ENCODE peak calls at places on chromosomes 6 and 20, in four cellular contexts. W is neuronal stem cell, Y is astrocyte, F is hepatocyte. S is an unnamed sample. For H3K27me3, the result is how much of the 10 kb centered on the place peaks cover.

GRCh38 chr6:141261016-141261671 is 871.6 kb upstream of the GJE1 start:
- DNase-seq in W (no peak), Y (no peak), F (peak), S (no peak)

GRCh38 chr6:7954477-7955200 is 44.1 kb upstream of the TXNDC5 start:
- DNase-seq in F (no peak), Y (no peak), W (no peak), S (no peak)

GRCh38 chr6:151022492-151022891 is 157.0 kb downstream of the MTHFD1L start:
- DNase-seq in F (no peak), W (no peak), Y (no peak), S (no peak)

GRCh38 chr20:61874421-61875068 is 191.1 kb downstream of the TAF4 start:
- DNase-seq in F (peak), W (peak), Y (peak), S (peak)

GRCh38 chr6:145898376-145898775 is 65.8 kb downstream of the SHPRH start:
- DNase-seq in F (no peak), W (no peak), Y (no peak), S (peak)

GRCh38 chr6:15661815-15662245 is 998 bp downstream of the DTNBP1 start:
- DNase-seq in F (no peak), W (no peak), Y (no peak), S (no peak)

GRCh38 chr6:26269406-26270120 is 95.4 kb upstream of the BTN3A2 start:
- DNase-seq in Y (no peak), W (no peak), F (no peak), S (peak)

GRCh38 chr6:628772-629171 is 28.1 kb downstream of the HUS1B start:
- DNase-seq in F (no peak), W (no peak), Y (no peak), S (no peak)

GRCh38 chr6:14102330-14102729 is 15.2 kb upstream of the CD83 start:
- DNase-seq in W (no peak), F (no peak), Y (no peak), S (no peak)

GRCh38 chr6:45900808-45901752 is 114.6 kb downstream of the CLIC5 start:
- DNase-seq in W (no peak), F (peak), Y (peak), S (peak)

GRCh38 chr6:149563928-149564325 is 2.2 kb upstream of the GINM1 start:
- DNase-seq in F (no peak), Y (no peak), W (no peak), S (no peak)

GRCh38 chr20:51346686-51347485 is 195.6 kb downstream of the NFATC2 start:
- DNase-seq in W (no peak), F (no peak), Y (peak), S (peak)

GRCh38 chr20:41055679-41056078 is 27.1 kb downstream of the TOP1 start:
- DNase-seq in F (no peak), W (no peak), Y (no peak), S (no peak)

GRCh38 chr20:29690274-29690673 is 1567.2 kb upstream of the DEFB115 start:
- DNase-seq in F (no peak), W (no peak), Y (no peak), S (no peak)

GRCh38 chr6:7431594-7432390 is 42.2 kb downstream of the RIOK1 start:
- DNase-seq in F (no peak), W (no peak), Y (peak), S (no peak)

GRCh38 chr6:101117397-101118185 is 236.5 kb upstream of the ASCC3 start:
- DNase-seq in Y (no peak), W (no peak), F (peak), S (no peak)

DNA sequence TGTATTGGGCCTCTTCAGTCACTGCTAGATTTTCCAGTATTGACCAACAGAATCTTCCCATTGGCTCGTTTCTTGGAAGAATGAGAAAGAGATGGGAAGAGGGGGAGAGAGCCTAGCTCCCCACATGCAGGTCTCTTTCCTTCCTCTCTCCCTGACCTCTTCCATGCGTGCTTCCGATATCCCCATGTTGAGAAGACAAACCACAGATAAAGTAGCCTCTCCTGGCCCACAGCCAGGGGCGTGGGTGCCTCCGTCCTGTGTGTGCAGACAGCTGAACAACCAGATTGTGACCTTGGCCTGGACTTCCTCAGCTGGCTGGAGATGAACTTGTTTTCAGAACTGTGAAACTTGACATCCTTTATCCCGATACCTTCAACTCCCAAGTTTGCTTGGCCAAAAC is 71.0 kb downstream of the EDN3 start:
- DNase-seq in W (no peak), F (no peak), Y (no peak), S (no peak)
- H3K27me3 ChIP-seq in W (under half), F (under half), Y (under half), S (under half)

DNA sequence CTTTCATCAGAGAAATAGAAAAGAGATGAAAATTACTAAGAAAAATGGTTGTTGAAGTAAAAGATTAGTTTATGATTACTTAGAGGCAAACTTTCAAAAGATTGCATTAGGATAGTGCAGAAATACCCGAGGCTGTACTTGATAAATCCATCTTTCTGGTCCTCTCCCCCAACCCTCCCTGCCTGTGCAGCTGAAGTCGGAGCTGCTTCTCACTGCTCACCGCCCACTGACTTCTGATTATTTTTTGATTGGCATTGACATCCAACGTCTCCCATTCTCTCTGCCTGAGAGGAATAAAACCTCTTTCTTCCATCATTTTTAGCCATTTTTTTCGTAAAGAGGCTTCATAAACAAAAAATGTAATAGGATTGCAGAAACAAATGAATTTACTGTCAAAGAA is 53.7 kb upstream of the EDN3 start:
- DNase-seq in Y (no peak), W (no peak), F (no peak), S (no peak)
- H3K27me3 ChIP-seq in Y (under half), W (under half), F (under half), S (under half)

DNA sequence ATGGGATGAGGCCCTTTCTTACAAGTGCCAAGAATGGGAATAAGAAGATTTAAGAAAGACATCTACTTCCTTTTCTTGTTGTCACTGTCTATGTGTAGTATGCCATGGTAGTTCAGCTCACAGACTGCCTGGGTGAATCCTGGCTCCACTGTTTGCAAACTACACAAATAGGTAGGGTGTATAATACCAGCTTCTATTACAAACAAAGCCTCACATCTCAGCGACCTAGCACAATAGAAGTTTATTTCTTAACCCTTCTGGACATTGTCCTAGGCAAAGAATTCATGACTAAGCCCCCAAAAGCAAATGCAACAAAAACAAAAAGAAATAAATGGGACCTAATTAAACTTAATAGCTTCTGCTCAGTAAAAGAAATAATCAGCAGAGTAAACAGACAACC is 74.5 kb downstream of the LINC00237 start:
- DNase-seq in Y (no peak), W (no peak), F (no peak), S (no peak)
- H3K27me3 ChIP-seq in Y (under half), W (under half), F (under half), S (under half)

GRCh38 chr20:37627060-37627766 is 66.6 kb upstream of the CTNNBL1 start:
- DNase-seq in F (peak), Y (peak), W (peak), S (peak)

GRCh38 chr20:37630993-37631392 is 62.8 kb upstream of the CTNNBL1 start:
- DNase-seq in F (peak), Y (no peak), W (no peak), S (no peak)

GRCh38 chr20:37624963-37625362 is 68.9 kb upstream of the CTNNBL1 start:
- DNase-seq in F (no peak), Y (no peak), W (no peak), S (no peak)

GRCh38 chr20:37627767-37628130 is 66.1 kb upstream of the CTNNBL1 start:
- DNase-seq in F (no peak), Y (no peak), W (no peak), S (no peak)

DNA sequence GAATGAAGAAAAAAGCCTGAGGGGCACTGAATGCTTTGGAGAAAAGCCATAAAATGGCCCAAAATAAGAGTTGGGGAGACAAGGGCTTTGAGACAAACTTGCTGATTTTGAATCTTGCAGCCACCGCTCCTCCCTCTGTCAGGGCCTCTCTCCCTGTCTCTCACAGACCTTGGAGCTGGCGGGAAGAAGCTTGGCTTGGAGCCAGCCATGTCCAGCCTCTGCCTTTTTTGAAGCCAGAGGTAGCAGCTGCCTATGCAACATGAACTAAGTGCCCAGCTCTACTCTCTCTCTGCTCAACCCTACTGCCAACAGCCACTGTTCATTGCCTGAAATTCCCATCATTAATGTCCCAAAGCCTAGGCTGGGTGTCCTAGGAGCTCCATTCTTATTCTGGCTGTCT is 63.7 kb upstream of the CTNNBL1 start:
- DNase-seq in F (peak), Y (no peak), W (no peak), S (no peak)
- H3K27me3 ChIP-seq in F (under half), Y (under half), W (under half), S (under half)

GRCh38 chr20:2749343-2749950 is 51.0 kb downstream of the CPXM1 start:
- DNase-seq in W (no peak), F (no peak), Y (no peak), S (no peak)
- H3K27me3 ChIP-seq in W (under half), F (half or more), Y (half or more), S (under half)

GRCh38 chr6:168300975-168301647 is 18.5 kb downstream of the DACT2 start:
- DNase-seq in F (no peak), Y (no peak), W (no peak), S (no peak)
- H3K27me3 ChIP-seq in F (under half), Y (under half), W (under half), S (under half)

DNA sequence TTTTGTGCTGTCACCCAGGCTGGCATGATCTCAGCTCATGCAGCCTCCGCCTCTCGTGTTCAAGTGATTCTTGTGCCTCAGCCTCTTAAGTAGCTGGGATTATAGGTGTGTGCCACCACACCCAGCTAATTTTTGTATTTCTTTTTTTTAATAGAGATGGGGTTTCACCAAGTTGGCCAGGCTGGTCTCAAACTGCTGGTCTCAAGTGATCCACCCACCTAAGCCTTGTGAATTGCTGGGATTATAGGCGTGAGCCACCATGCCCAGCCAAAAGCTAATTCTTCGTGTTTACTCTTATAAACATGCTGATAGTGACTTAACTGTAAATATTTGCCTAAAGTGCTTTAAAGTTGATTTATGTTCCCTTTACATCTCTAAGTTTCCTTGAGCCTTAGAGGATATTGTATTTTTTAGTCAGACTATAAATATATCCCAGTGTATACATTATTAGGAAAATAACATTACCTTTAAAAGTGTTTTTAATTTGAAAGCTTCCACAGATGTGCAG is 91.7 kb downstream of the COL21A1 start:
- DNase-seq in Y (no peak), F (no peak), W (no peak), S (no peak)
- H3K27me3 ChIP-seq in Y (under half), F (under half), W (under half), S (under half)

DNA sequence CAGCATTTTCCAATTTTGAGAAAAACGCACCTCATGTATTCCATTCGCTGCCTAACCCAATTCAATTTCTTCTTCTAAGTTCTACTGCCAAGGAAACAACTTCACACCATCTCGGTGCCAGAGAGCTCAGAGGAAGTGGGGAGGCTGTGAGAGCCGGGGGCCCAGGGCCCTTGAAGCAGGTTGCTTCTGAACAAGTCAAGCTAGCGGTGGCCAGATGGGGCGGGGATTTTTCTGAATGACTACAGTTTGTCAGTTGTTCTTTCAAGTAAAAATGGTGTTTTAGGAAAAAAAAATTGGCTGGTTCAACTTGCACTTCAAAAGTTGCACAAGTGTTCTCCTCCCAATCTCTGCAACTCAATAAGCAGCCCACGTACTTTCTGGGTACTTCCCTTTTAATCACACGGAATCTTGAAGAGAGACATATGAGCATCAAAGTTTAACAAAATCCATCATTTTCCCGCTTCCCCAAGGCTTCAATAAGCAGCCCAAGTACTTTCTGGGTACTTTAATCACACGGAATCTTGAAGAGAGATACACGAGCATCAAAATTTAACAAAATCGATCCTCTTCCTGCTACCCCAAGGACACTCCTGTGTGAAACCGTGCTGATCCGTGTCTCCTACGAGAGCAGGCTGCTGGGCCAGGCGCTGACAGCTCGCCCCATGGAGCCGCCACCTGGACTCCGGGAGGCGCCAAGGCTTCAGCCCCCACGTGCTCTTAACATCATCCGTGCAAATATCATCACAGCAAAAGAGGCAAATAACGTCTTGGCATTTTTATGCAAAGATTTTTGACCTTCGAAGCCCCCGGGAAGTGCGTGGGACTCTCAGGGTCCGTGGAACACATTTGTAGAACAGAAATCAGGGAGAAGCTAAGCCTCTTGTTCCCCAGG is 186.7 kb upstream of the PDE10A start:
- DNase-seq in F (no peak), Y (no peak), W (no peak), S (no peak)
- H3K27me3 ChIP-seq in F (under half), Y (under half), W (under half), S (under half)

GRCh38 chr20:39176457-39176856 is 214.3 kb downstream of the DHX35 start:
- DNase-seq in W (no peak), F (no peak), Y (no peak), S (no peak)
- H3K27me3 ChIP-seq in W (under half), F (under half), Y (under half), S (under half)

DNA sequence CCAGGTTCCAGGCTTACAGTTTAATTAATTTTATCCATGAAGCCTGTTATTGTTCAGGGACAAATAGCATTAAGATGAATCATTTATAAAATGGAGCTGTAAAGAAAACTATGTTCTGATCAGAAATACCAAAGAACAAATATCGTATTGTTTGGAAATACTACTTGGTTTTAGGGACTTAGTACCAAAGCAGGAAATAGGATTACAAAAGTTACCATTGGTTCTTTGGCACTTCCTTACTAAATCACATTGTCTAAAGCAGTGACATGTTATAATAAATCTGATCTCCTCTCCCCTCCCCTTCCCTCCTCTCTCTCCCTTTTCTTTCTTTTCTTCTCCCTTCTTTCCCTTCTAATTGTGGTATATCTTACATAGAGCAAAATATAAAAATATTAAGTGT is 29.6 kb downstream of the CRYBG1 start:
- DNase-seq in W (no peak), F (no peak), Y (no peak), S (no peak)
- H3K27me3 ChIP-seq in W (under half), F (under half), Y (under half), S (under half)

S was measured in bronchial epithelial cell.